ENCODE peak calls at places on chromosomes 6 and 20, in nine cellular contexts. R, D, M, X, S, P, G, H and F are unnamed samples.

GRCh38 chr6:99611148-99611547 is 4.5 kb downstream of the PRDM13 start:
- DNase-seq in M (no peak), X (no peak), G (no peak), R (no peak), S (no peak), P (no peak), H (no peak), D (peak; percentile 65), F (no peak)

GRCh38 chr20:57582432-57583288 is 21.8 kb downstream of the PCK1 start:
- DNase-seq in H (peak; percentile 55), G (peak; percentile 71), D (no peak), X (peak; percentile 57), P (peak; percentile 72), S (peak; percentile 66), R (no peak), M (no peak), F (no peak)

GRCh38 chr6:170076466-170077165 is 214.3 kb downstream of the DLL1 start:
- DNase-seq in D (no peak), G (no peak), H (peak; percentile 17), S (peak; percentile 20), M (no peak), X (no peak), R (no peak), P (no peak), F (no peak)

GRCh38 chr20:63168861-63169260 is 47.1 kb downstream of the YTHDF1 start:
- DNase-seq in P (no peak), S (no peak), M (no peak), X (no peak), D (no peak), R (no peak), G (no peak), H (no peak), F (no peak)

GRCh38 chr6:116562614-116563013 is 8.7 kb upstream of the RWDD1 start:
- DNase-seq in G (no peak), R (no peak), S (no peak), H (no peak), X (no peak), D (no peak), M (no peak), P (peak; percentile 10), F (no peak)

GRCh38 chr20:57748601-57749130 is 38.9 kb upstream of the PMEPA1 start:
- DNase-seq in H (no peak), X (peak; percentile 99), M (peak; percentile 48), D (no peak), S (peak; percentile 89), G (peak; percentile 80), P (peak; percentile 65), R (peak; percentile 97), F (peak; percentile 24)

GRCh38 chr6:21731411-21732031 is 138.0 kb downstream of the SOX4 start:
- DNase-seq in X (peak; percentile 92), M (no peak), P (no peak), G (no peak), S (no peak), R (peak; percentile 11), H (no peak), D (no peak), F (no peak)

GRCh38 chr6:168968228-168968627 is 285.4 kb downstream of the THBS2 start:
- DNase-seq in H (no peak), M (no peak), P (no peak), X (peak; percentile 98), R (no peak), S (peak; percentile 43), G (no peak), D (no peak), F (no peak)

GRCh38 chr20:19850190-19850533 is 92.1 kb downstream of the RIN2 start:
- DNase-seq in S (no peak), M (no peak), G (no peak), H (no peak), R (no peak), X (no peak), D (no peak), P (no peak), F (no peak)

GRCh38 chr6:125262026-125263013 is 39.4 kb downstream of the HDDC2 start:
- DNase-seq in D (no peak), H (no peak), R (no peak), S (no peak), M (no peak), P (no peak), X (peak; percentile 30), G (no peak), F (no peak)

GRCh38 chr6:33431880-33432541 is 12.1 kb downstream of the SYNGAP1 start:
- DNase-seq in X (no peak), S (no peak), M (no peak), G (no peak), P (no peak), D (no peak), H (peak; percentile 65), R (no peak), F (no peak)

GRCh38 chr20:539848-540247 is 3.7 kb downstream of the CSNK2A1 start:
- DNase-seq in R (peak; percentile 11), G (no peak), H (no peak), X (peak; percentile 72), M (no peak), D (no peak), S (no peak), P (no peak), F (no peak)

GRCh38 chr6:106177786-106178185 is 91.7 kb downstream of the PRDM1 start:
- DNase-seq in S (no peak), H (no peak), P (no peak), X (no peak), R (no peak), M (no peak), D (no peak), G (no peak), F (no peak)

GRCh38 chr6:30154709-30155521 is 6.1 kb downstream of the TRIM10 start:
- DNase-seq in X (peak; percentile 100), H (no peak), D (no peak), G (no peak), S (no peak), P (no peak), M (no peak), R (peak; percentile 77), F (no peak)

GRCh38 chr6:143677891-143678737 is at the start of gene PHACTR2:
- DNase-seq in R (peak; percentile 25), H (peak; percentile 85), D (peak; percentile 38), S (peak; percentile 86), G (peak; percentile 82), P (peak; percentile 93), M (peak; percentile 53), X (peak; percentile 85), F (peak; percentile 54)

GRCh38 chr6:132763269-132763668 is 5.6 kb upstream of the VNN2 start:
- DNase-seq in H (no peak), R (no peak), S (no peak), G (no peak), M (peak; percentile 42), P (no peak), X (peak; percentile 25), D (no peak), F (no peak)

GRCh38 chr6:135358251-135358821 is 139.2 kb downstream of the AHI1 start:
- DNase-seq in S (no peak), G (no peak), M (no peak), P (no peak), R (peak; percentile 19), X (peak; percentile 89), D (no peak), H (no peak), F (no peak)

GRCh38 chr6:80969439-80969838 is 783.0 kb downstream of the TENT5A start:
- DNase-seq in M (no peak), H (no peak), S (no peak), X (peak; percentile 54), G (no peak), P (no peak), D (no peak), R (no peak), F (peak; percentile 12)

GRCh38 chr6:139425780-139426179 is 51.3 kb upstream of the CITED2 start:
- DNase-seq in M (no peak), H (no peak), R (no peak), P (no peak), G (no peak), X (no peak), D (no peak), S (no peak), F (no peak)

GRCh38 chr20:20711413-20711812 is 1.0 kb downstream of the RALGAPA2 start:
- DNase-seq in G (no peak), R (no peak), X (no peak), M (peak; percentile 25), P (no peak), D (peak; percentile 9), S (no peak), H (no peak), F (no peak)

GRCh38 chr6:150632785-150633465 is 33.2 kb downstream of the PLEKHG1 start:
- DNase-seq in P (no peak), M (no peak), H (no peak), X (no peak), D (no peak), S (no peak), G (no peak), R (no peak), F (no peak)

GRCh38 chr20:956330-956951 is 40.3 kb upstream of the ANGPT4 start:
- DNase-seq in M (peak; percentile 77), G (peak; percentile 82), P (peak; percentile 88), X (peak; percentile 60), D (peak; percentile 45), H (peak; percentile 86), R (peak; percentile 73), S (peak; percentile 81), F (peak; percentile 48)

GRCh38 chr6:154962751-154963150 is 32.4 kb upstream of the TIAM2 start:
- DNase-seq in M (no peak), D (no peak), R (peak; percentile 42), X (peak; percentile 93), G (no peak), H (no peak), P (no peak), S (no peak), F (no peak)

GRCh38 chr6:16901777-16902176 is 140.5 kb upstream of the ATXN1 start:
- DNase-seq in M (no peak), S (peak; percentile 72), X (peak; percentile 58), P (no peak), H (no peak), D (no peak), G (no peak), R (no peak), F (no peak)

GRCh38 chr6:67541591-67541990 is 1093.5 kb upstream of the ADGRB3 start:
- DNase-seq in G (no peak), X (peak; percentile 66), S (no peak), P (no peak), D (no peak), H (no peak), R (no peak), M (no peak), F (no peak)

GRCh38 chr20:21159658-21160380 is 33.9 kb downstream of the KIZ start:
- DNase-seq in D (no peak), R (no peak), G (no peak), H (no peak), P (no peak), X (no peak), S (no peak), M (no peak), F (no peak)

GRCh38 chr20:15139522-15139921 is 802.1 kb upstream of the FLRT3 start:
- DNase-seq in H (no peak), R (no peak), P (no peak), G (no peak), S (no peak), X (no peak), D (no peak), M (no peak), F (no peak)

GRCh38 chr6:139290787-139291294 is 957 bp downstream of the TXLNB start:
- DNase-seq in X (peak; percentile 61), P (no peak), R (peak; percentile 9), D (peak; percentile 85), S (no peak), H (no peak), M (peak; percentile 12), G (no peak), F (no peak)

GRCh38 chr6:168698923-168699322 is 257.9 kb downstream of the SMOC2 start:
- DNase-seq in D (no peak), G (no peak), R (no peak), P (no peak), H (no peak), X (no peak), S (no peak), M (no peak), F (no peak)

GRCh38 chr20:25178563-25179438 is 16.7 kb upstream of the ENTPD6 start:
- DNase-seq in R (peak; percentile 73), H (no peak), S (no peak), G (no peak), M (peak; percentile 22), X (peak; percentile 98), P (peak; percentile 31), D (peak; percentile 35), F (peak; percentile 61)

GRCh38 chr20:63332488-63333240 is 28.5 kb downstream of the CHRNA4 start:
- DNase-seq in G (no peak), D (no peak), R (no peak), M (no peak), X (no peak), H (no peak), P (no peak), S (peak; percentile 27), F (no peak)